ENCODE peak calls at places on chromosomes 7 and 10, in ten cellular contexts. P is choroid plexus epithelial cell, U is epithelial cell of esophagus, L is astrocyte of the spinal cord, Y is A549, E is Peyer's patch, X is IMR-90, G is tibial nerve, K is adrenal gland, Z is kidney. T is an unnamed sample.

GRCh38 chr10:58515296-58515956 is 2.8 kb downstream of the BICC1 start:
- DNase-seq in P (no peak), U (no peak), L (peak; percentile 29), Y (peak; percentile 66), E (no peak), X (no peak), G (no peak), K (no peak), Z (no peak), T (no peak)

GRCh38 chr7:147540743-147541142 is 1049.8 kb upstream of the C7orf33 start:
- DNase-seq in P (no peak), U (no peak), L (no peak), Y (no peak), E (no peak), X (no peak), G (no peak), K (no peak), Z (no peak), T (no peak)

GRCh38 chr10:92291921-92292860 is 1.2 kb downstream of the MARCHF5 start:
- DNase-seq in P (peak; percentile 73), U (peak; percentile 64), L (peak; percentile 53), Y (peak; percentile 50), E (peak; percentile 53), X (peak; percentile 57), G (no peak), K (peak; percentile 68), Z (no peak), T (peak; percentile 19)

GRCh38 chr7:149196705-149197171 is 1.4 kb downstream of the ZNF282 start:
- DNase-seq in P (peak; percentile 36), U (peak; percentile 53), L (no peak), Y (peak; percentile 18), E (no peak), X (no peak), G (no peak), K (no peak), Z (no peak), T (no peak)

GRCh38 chr10:104449402-104449801 is 95.8 kb downstream of the CFAP58 start:
- DNase-seq in P (peak; percentile 42), U (peak; percentile 14), L (peak; percentile 56), Y (no peak), E (no peak), X (peak; percentile 37), G (no peak), K (no peak), Z (no peak), T (no peak)

GRCh38 chr10:49115796-49116508 is 630 bp upstream of the VSTM4 start:
- DNase-seq in P (no peak), U (no peak), L (no peak), Y (no peak), E (no peak), X (no peak), G (no peak), K (no peak), Z (no peak), T (no peak)

GRCh38 chr7:139426258-139427028 is 57.0 kb downstream of the KLRG2 start:
- DNase-seq in P (peak; percentile 19), U (peak; percentile 65), L (no peak), Y (no peak), E (no peak), X (no peak), G (no peak), K (no peak), Z (no peak), T (no peak)

GRCh38 chr10:241451-241850 is 106.2 kb downstream of the ZMYND11 start:
- DNase-seq in P (no peak), U (no peak), L (no peak), Y (no peak), E (no peak), X (no peak), G (no peak), K (no peak), Z (no peak), T (no peak)

GRCh38 chr7:148905093-148905666 is 21.1 kb upstream of the EZH2 start:
- DNase-seq in P (no peak), U (no peak), L (no peak), Y (no peak), E (no peak), X (no peak), G (no peak), K (no peak), Z (no peak), T (no peak)

GRCh38 chr10:23065549-23065948 is 29.8 kb upstream of the MSRB2 start:
- DNase-seq in P (peak; percentile 45), U (peak; percentile 79), L (peak; percentile 78), Y (peak; percentile 36), E (peak; percentile 74), X (peak; percentile 59), G (peak; percentile 42), K (peak; percentile 87), Z (peak; percentile 88), T (peak; percentile 15)

GRCh38 chr10:129966831-129967578 is 2.9 kb upstream of the EBF3 start:
- DNase-seq in P (no peak), U (no peak), L (no peak), Y (no peak), E (no peak), X (no peak), G (no peak), K (no peak), Z (no peak), T (no peak)

GRCh38 chr10:72146559-72147323 is 58.4 kb upstream of the SPOCK2 start:
- DNase-seq in P (no peak), U (no peak), L (no peak), Y (no peak), E (no peak), X (no peak), G (no peak), K (no peak), Z (no peak), T (no peak)

GRCh38 chr10:72158174-72158573 is 57.6 kb upstream of the ANAPC16 start:
- DNase-seq in P (no peak), U (no peak), L (no peak), Y (no peak), E (no peak), X (no peak), G (no peak), K (no peak), Z (no peak), T (no peak)

GRCh38 chr10:72156223-72156622 is 59.6 kb upstream of the ANAPC16 start:
- DNase-seq in P (no peak), U (no peak), L (no peak), Y (no peak), E (no peak), X (no peak), G (no peak), K (no peak), Z (no peak), T (no peak)

DNA sequence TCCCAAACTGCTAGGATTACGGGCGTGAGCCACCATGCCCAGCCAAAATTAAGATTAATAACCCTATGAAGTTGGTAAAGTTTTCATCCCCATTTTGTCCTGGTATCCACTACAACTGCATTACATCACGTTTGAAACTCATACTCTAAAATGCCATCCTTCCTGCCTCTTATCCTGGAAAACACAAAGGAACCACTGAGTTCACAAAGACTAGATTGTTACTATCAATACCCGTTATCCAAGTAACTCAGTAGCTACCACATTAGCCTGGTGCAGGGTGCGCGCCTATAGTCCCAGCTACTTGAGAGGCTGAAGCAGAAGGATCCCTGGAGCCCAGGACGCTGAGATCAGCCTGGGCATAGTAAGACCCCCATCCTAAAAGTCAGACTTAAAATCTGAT is 63.5 kb upstream of the ANAPC16 start:
- DNase-seq in P (no peak), U (no peak), L (no peak), Y (no peak), E (no peak), X (no peak), G (no peak), K (no peak), Z (no peak), T (no peak)
- TF ChIP-seq CTCF in P (no peak), U (no peak), L (no peak), Y (no peak), E (no peak), X (no peak), G (no peak), K (no peak), Z (no peak), T (no peak)

DNA sequence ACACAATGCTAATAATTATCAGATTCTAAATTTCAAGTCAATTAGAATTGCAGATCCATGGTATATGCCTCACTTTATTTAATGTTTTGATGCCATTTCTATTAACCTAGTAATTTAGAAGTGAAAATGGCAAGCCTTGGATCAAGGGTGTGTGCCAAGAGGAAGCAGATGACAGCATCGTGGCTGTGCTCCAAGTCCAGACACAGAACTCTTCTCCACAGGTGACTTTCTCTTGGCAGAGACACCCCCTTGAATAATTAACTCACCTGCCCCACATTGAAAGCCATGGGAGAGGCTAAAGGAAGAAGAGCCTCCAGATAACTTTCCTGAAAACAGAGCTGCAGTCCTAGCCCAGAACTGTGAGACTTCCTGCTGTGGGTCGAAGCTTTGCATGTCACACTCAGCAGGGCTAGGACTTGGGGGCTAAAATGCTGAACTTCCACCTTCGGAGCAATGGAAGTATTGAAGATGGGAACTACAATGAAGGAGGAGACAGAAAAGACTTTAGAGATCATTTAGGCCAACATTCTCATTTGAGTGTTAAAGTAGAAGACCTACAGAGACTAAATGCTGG is 996 bp upstream of the C10orf90 start:
- DNase-seq in P (no peak), U (no peak), L (no peak), Y (no peak), E (no peak), X (no peak), G (no peak), K (no peak), Z (no peak), T (no peak)
- H3K4me3 ChIP-seq in P (no peak overlapping the region), U (no peak overlapping the region), L (no peak overlapping the region), Y (no peak overlapping the region), E (no peak overlapping the region), X (no peak overlapping the region), G (no peak overlapping the region), K (no peak overlapping the region), Z (no peak overlapping the region), T (no peak overlapping the region)

DNA sequence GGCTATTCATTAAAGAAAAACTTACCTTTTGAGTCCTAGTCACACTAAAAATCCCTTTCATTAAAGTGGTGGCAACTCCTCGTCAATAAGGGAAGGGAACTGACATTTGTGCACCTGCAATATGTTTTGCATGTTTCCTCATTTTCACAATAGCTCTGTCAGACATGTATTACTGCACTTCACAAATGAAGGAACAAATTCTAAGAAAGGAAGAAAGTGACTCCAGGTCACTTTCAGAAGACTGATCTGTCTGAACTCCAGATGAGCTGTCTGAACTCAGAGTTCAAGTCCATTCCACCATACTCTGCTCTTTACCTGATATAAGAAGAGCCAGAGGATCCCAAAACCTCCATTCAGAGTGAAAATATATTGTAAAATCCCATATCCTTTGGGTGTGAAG is 50.3 kb upstream of the GSAP start:
- DNase-seq in P (no peak), U (no peak), L (no peak), Y (no peak), E (no peak), X (no peak), G (no peak), K (no peak), Z (no peak), T (no peak)
- TF ChIP-seq CTCF in P (no peak), U (no peak), L (no peak), Y (no peak), E (no peak), X (no peak), G (no peak), K (no peak), Z (no peak), T (no peak)

DNA sequence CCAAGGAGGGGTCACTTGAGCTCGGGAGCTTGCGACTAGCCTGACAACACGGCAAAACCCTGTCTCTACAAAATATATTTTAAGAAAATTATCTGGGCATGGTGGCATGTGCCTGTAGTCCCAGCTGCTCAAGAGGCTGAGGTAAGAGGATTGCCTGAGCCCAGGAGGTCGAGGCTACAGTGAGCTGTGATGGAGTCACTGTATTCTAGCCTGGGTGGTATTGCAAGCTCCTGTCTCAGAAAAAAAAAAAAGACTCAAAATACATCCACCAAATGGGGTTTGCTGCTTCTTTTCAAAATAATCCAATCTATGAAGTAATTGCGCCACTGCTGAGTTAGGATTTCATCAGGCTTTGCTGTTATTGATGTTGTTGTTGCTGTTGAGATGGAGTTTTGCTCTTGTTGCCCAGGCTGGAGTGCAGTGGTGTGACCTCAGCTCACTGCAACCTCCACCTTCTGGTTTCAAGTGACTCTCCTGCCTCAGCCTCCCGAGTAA is 11.1 kb upstream of the VIM start:
- DNase-seq in P (no peak), U (no peak), L (no peak), Y (no peak), E (no peak), X (no peak), G (no peak), K (no peak), Z (no peak), T (no peak)
- H3K4me3 ChIP-seq in P (no peak overlapping the region), U (no peak overlapping the region), L (no peak overlapping the region), Y (no peak overlapping the region), E (no peak overlapping the region), X (no peak overlapping the region), G (no peak overlapping the region), K (no peak overlapping the region), Z (no peak overlapping the region), T (no peak overlapping the region)